ENCODE peak calls at places on chromosomes 3 and 15, in five cellular contexts. One of them, this sample, is unnamed.

GRCh38 chr3:126103121-126104027 is 19.4 kb upstream of the SLC41A3 start:
- DNase-seq in activated B cell treated with CpG ODN at 0.5 μM for 24 hours: no peak
- DNase-seq in endodermal cell: peak
- DNase-seq in WTC11: peak
- DNase-seq in astrocyte: no peak
- DNase-seq in this sample: no peak

GRCh38 chr15:65550681-65551098 is 20.4 kb downstream of the HACD3 start:
- DNase-seq in activated B cell treated with CpG ODN at 0.5 μM for 24 hours: no peak
- DNase-seq in endodermal cell: peak
- DNase-seq in WTC11: no peak
- DNase-seq in astrocyte: peak
- DNase-seq in this sample: no peak

GRCh38 chr3:53748512-53749271 is 97.5 kb downstream of the CHDH start:
- DNase-seq in activated B cell treated with CpG ODN at 0.5 μM for 24 hours: peak
- DNase-seq in endodermal cell: peak
- DNase-seq in WTC11: no peak
- DNase-seq in astrocyte: no peak
- DNase-seq in this sample: no peak

GRCh38 chr3:7766530-7766929 is 735.1 kb upstream of the LMCD1 start:
- DNase-seq in activated B cell treated with CpG ODN at 0.5 μM for 24 hours: no peak
- DNase-seq in endodermal cell: no peak
- DNase-seq in WTC11: no peak
- DNase-seq in astrocyte: no peak
- DNase-seq in this sample: no peak

GRCh38 chr15:78082106-78082742 is 4.7 kb upstream of the TBC1D2B start:
- DNase-seq in activated B cell treated with CpG ODN at 0.5 μM for 24 hours: no peak
- DNase-seq in endodermal cell: no peak
- DNase-seq in WTC11: no peak
- DNase-seq in astrocyte: no peak
- DNase-seq in this sample: no peak

GRCh38 chr3:25781758-25782594 is 1.3 kb downstream of the NGLY1 start:
- DNase-seq in activated B cell treated with CpG ODN at 0.5 μM for 24 hours: no peak
- DNase-seq in endodermal cell: no peak
- DNase-seq in WTC11: no peak
- DNase-seq in astrocyte: no peak
- DNase-seq in this sample: no peak

GRCh38 chr15:29470794-29471193 is 201.2 kb upstream of the NSMCE3 start:
- DNase-seq in activated B cell treated with CpG ODN at 0.5 μM for 24 hours: no peak
- DNase-seq in endodermal cell: no peak
- DNase-seq in WTC11: no peak
- DNase-seq in astrocyte: no peak
- DNase-seq in this sample: no peak

GRCh38 chr3:5349343-5349742 is 161.8 kb downstream of the EDEM1 start:
- DNase-seq in activated B cell treated with CpG ODN at 0.5 μM for 24 hours: no peak
- DNase-seq in endodermal cell: no peak
- DNase-seq in WTC11: no peak
- DNase-seq in astrocyte: no peak
- DNase-seq in this sample: no peak

GRCh38 chr3:89571298-89571697 is 463.9 kb downstream of the EPHA3 start:
- DNase-seq in activated B cell treated with CpG ODN at 0.5 μM for 24 hours: no peak
- DNase-seq in endodermal cell: no peak
- DNase-seq in WTC11: no peak
- DNase-seq in astrocyte: no peak
- DNase-seq in this sample: no peak

GRCh38 chr15:41568350-41569017 is 9.5 kb downstream of the TYRO3 start:
- DNase-seq in activated B cell treated with CpG ODN at 0.5 μM for 24 hours: no peak
- DNase-seq in endodermal cell: peak
- DNase-seq in WTC11: peak
- DNase-seq in astrocyte: no peak
- DNase-seq in this sample: no peak

GRCh38 chr3:64935995-64936394 is 248.2 kb upstream of the ADAMTS9 start:
- DNase-seq in activated B cell treated with CpG ODN at 0.5 μM for 24 hours: no peak
- DNase-seq in endodermal cell: no peak
- DNase-seq in WTC11: no peak
- DNase-seq in astrocyte: peak
- DNase-seq in this sample: no peak

GRCh38 chr3:10164546-10165393 is at the start of gene IRAK2:
- DNase-seq in activated B cell treated with CpG ODN at 0.5 μM for 24 hours: peak
- DNase-seq in endodermal cell: peak
- DNase-seq in WTC11: peak
- DNase-seq in astrocyte: peak
- DNase-seq in this sample: peak

GRCh38 chr15:46088486-46089437 is 453.9 kb downstream of the SQOR start:
- DNase-seq in activated B cell treated with CpG ODN at 0.5 μM for 24 hours: no peak
- DNase-seq in endodermal cell: no peak
- DNase-seq in WTC11: no peak
- DNase-seq in astrocyte: peak
- DNase-seq in this sample: no peak

GRCh38 chr3:35201221-35201620 is 438.1 kb upstream of the ARPP21 start:
- DNase-seq in activated B cell treated with CpG ODN at 0.5 μM for 24 hours: no peak
- DNase-seq in endodermal cell: no peak
- DNase-seq in WTC11: no peak
- DNase-seq in astrocyte: no peak
- DNase-seq in this sample: no peak

GRCh38 chr3:98726084-98726483 is 37.1 kb upstream of the ST3GAL6 start:
- DNase-seq in activated B cell treated with CpG ODN at 0.5 μM for 24 hours: no peak
- DNase-seq in endodermal cell: no peak
- DNase-seq in WTC11: no peak
- DNase-seq in astrocyte: peak
- DNase-seq in this sample: no peak

GRCh38 chr3:53523346-53523745 is 28.9 kb downstream of the CACNA1D start:
- DNase-seq in activated B cell treated with CpG ODN at 0.5 μM for 24 hours: no peak
- DNase-seq in endodermal cell: no peak
- DNase-seq in WTC11: no peak
- DNase-seq in astrocyte: no peak
- DNase-seq in this sample: no peak

GRCh38 chr15:67827561-67828378 is 2.5 kb downstream of the SKOR1 start:
- DNase-seq in activated B cell treated with CpG ODN at 0.5 μM for 24 hours: no peak
- DNase-seq in endodermal cell: peak
- DNase-seq in WTC11: peak
- DNase-seq in astrocyte: no peak
- DNase-seq in this sample: no peak

GRCh38 chr3:106573605-106574004 is 704.8 kb upstream of the CBLB start:
- DNase-seq in activated B cell treated with CpG ODN at 0.5 μM for 24 hours: no peak
- DNase-seq in endodermal cell: no peak
- DNase-seq in WTC11: no peak
- DNase-seq in astrocyte: no peak
- DNase-seq in this sample: no peak

GRCh38 chr15:90300988-90301715 is 35.7 kb downstream of the NGRN start:
- DNase-seq in activated B cell treated with CpG ODN at 0.5 μM for 24 hours: peak
- DNase-seq in endodermal cell: peak
- DNase-seq in WTC11: peak
- DNase-seq in astrocyte: no peak
- DNase-seq in this sample: peak

GRCh38 chr3:5019411-5020261 is 40.4 kb downstream of the BHLHE40 start:
- DNase-seq in activated B cell treated with CpG ODN at 0.5 μM for 24 hours: no peak
- DNase-seq in endodermal cell: peak
- DNase-seq in WTC11: no peak
- DNase-seq in astrocyte: no peak
- DNase-seq in this sample: peak

GRCh38 chr15:25456196-25456595 is 17.4 kb upstream of the UBE3A start:
- DNase-seq in activated B cell treated with CpG ODN at 0.5 μM for 24 hours: no peak
- DNase-seq in endodermal cell: no peak
- DNase-seq in WTC11: no peak
- DNase-seq in astrocyte: no peak
- DNase-seq in this sample: no peak

GRCh38 chr3:15989419-15989818 is 185.1 kb upstream of the GALNT15 start:
- DNase-seq in activated B cell treated with CpG ODN at 0.5 μM for 24 hours: no peak
- DNase-seq in endodermal cell: no peak
- DNase-seq in WTC11: no peak
- DNase-seq in astrocyte: no peak
- DNase-seq in this sample: no peak

GRCh38 chr15:99059010-99059981 is 45.6 kb upstream of the SYNM start:
- DNase-seq in activated B cell treated with CpG ODN at 0.5 μM for 24 hours: peak
- DNase-seq in endodermal cell: peak
- DNase-seq in WTC11: peak
- DNase-seq in astrocyte: peak
- DNase-seq in this sample: peak

GRCh38 chr3:188826574-188826973 is 345.2 kb upstream of the TPRG1 start:
- DNase-seq in activated B cell treated with CpG ODN at 0.5 μM for 24 hours: no peak
- DNase-seq in endodermal cell: no peak
- DNase-seq in WTC11: no peak
- DNase-seq in astrocyte: no peak
- DNase-seq in this sample: no peak

GRCh38 chr3:140942221-140943104 is 827 bp downstream of the SLC25A36 start:
- DNase-seq in activated B cell treated with CpG ODN at 0.5 μM for 24 hours: peak
- DNase-seq in endodermal cell: peak
- DNase-seq in WTC11: peak
- DNase-seq in astrocyte: peak
- DNase-seq in this sample: peak
- TF ChIP-seq CTCF in activated B cell treated with CpG ODN at 0.5 μM for 24 hours: no peak
- TF ChIP-seq CTCF in endodermal cell: no peak
- TF ChIP-seq CTCF in WTC11: no peak
- TF ChIP-seq CTCF in astrocyte: no peak
- TF ChIP-seq CTCF in this sample: no peak

GRCh38 chr3:154745925-154746324 is 315.9 kb upstream of the GPR149 start:
- DNase-seq in activated B cell treated with CpG ODN at 0.5 μM for 24 hours: no peak
- DNase-seq in endodermal cell: no peak
- DNase-seq in WTC11: no peak
- DNase-seq in astrocyte: no peak
- DNase-seq in this sample: no peak
- TF ChIP-seq CTCF in activated B cell treated with CpG ODN at 0.5 μM for 24 hours: no peak
- TF ChIP-seq CTCF in endodermal cell: no peak
- TF ChIP-seq CTCF in WTC11: no peak
- TF ChIP-seq CTCF in astrocyte: no peak
- TF ChIP-seq CTCF in this sample: no peak

GRCh38 chr3:99753268-99753975 is 64.2 kb upstream of the CMSS1 start:
- DNase-seq in activated B cell treated with CpG ODN at 0.5 μM for 24 hours: no peak
- DNase-seq in endodermal cell: peak
- DNase-seq in WTC11: peak
- DNase-seq in astrocyte: peak
- DNase-seq in this sample: no peak

GRCh38 chr3:99751649-99752048 is 66.0 kb upstream of the CMSS1 start:
- DNase-seq in activated B cell treated with CpG ODN at 0.5 μM for 24 hours: no peak
- DNase-seq in endodermal cell: no peak
- DNase-seq in WTC11: no peak
- DNase-seq in astrocyte: peak
- DNase-seq in this sample: no peak

DNA sequence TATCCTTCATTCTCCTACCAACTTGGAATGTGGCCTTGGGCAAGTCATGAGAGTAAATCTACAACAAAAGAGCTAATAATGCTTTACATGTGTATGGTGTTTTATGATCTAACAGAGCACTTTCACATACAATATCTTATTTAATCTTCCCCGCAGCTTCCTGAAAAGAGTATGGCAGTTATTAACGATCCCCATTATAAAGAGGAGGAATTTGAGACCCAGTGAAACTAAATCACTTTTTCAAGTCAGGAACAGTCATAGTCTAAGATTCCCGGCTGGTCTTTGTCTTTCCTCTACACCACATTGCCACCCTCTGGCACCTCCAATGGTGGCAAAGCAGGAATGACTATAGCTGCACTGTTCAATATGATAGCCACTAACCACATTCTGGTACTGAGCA is 69.7 kb upstream of the CMSS1 start:
- DNase-seq in activated B cell treated with CpG ODN at 0.5 μM for 24 hours: no peak
- DNase-seq in endodermal cell: no peak
- DNase-seq in WTC11: no peak
- DNase-seq in astrocyte: peak
- DNase-seq in this sample: no peak
- TF ChIP-seq CTCF in activated B cell treated with CpG ODN at 0.5 μM for 24 hours: no peak
- TF ChIP-seq CTCF in endodermal cell: peak
- TF ChIP-seq CTCF in WTC11: no peak
- TF ChIP-seq CTCF in astrocyte: peak
- TF ChIP-seq CTCF in this sample: no peak

DNA sequence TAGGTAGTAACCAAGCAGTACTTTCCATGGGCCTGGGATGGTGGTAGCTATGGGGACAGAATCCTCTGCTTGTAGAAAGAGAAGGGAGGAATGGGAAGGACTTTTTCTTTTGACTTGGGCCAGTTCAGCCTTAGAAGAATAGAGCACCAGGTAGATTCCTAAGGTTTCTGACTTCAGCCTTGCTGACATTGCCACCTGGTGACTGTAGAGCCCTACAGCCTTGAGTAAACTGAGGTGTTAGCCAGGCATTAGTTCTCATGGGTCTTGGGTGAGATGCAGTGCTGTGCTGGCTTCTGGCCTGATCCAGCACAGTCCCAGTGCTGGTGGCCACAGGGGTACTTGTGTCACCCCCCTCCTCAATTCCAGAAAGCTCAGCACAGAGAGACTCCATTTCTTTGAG is 171.1 kb downstream of the ZBBX start:
- DNase-seq in activated B cell treated with CpG ODN at 0.5 μM for 24 hours: no peak
- DNase-seq in endodermal cell: peak
- DNase-seq in WTC11: no peak
- DNase-seq in astrocyte: no peak
- DNase-seq in this sample: no peak
- TF ChIP-seq CTCF in activated B cell treated with CpG ODN at 0.5 μM for 24 hours: no peak
- TF ChIP-seq CTCF in endodermal cell: peak
- TF ChIP-seq CTCF in WTC11: no peak
- TF ChIP-seq CTCF in astrocyte: no peak
- TF ChIP-seq CTCF in this sample: no peak

GRCh38 chr15:73305331-73306211 is 63.2 kb downstream of the HCN4 start:
- DNase-seq in activated B cell treated with CpG ODN at 0.5 μM for 24 hours: no peak
- DNase-seq in endodermal cell: peak
- DNase-seq in WTC11: peak
- DNase-seq in astrocyte: peak
- DNase-seq in this sample: no peak
- TF ChIP-seq CTCF in activated B cell treated with CpG ODN at 0.5 μM for 24 hours: no peak
- TF ChIP-seq CTCF in endodermal cell: peak
- TF ChIP-seq CTCF in WTC11: peak
- TF ChIP-seq CTCF in astrocyte: peak
- TF ChIP-seq CTCF in this sample: no peak

DNA sequence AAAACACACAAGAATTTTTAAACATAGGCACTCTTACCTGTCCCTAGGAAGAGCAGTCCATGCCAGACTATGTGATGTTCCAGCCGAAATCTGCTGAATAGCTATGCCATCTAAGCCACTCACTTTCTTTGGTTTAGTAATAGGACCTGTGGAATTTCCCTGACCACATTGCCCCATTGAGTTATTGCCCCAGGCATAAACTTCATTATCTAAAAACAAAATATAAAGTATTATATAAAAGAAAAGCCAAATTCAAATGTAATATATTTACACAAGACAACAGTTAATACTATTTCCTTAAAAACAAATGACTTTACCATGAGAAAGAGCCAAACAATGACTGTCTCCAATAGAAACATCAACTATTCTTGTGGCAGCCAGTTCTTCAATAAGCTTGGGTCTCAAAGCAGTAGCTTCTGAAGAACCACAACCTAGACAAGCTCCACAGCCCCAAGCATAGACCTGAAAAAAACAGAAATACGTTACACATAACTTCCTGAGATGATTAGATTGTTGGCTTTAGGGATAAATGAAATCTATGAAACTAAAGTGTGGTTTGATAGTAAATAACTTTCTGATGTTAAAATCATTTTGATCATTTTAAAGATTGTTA is 84.3 kb downstream of the HERC1 start:
- DNase-seq in activated B cell treated with CpG ODN at 0.5 μM for 24 hours: no peak
- DNase-seq in endodermal cell: no peak
- DNase-seq in WTC11: no peak
- DNase-seq in astrocyte: no peak
- DNase-seq in this sample: no peak
- TF ChIP-seq CTCF in activated B cell treated with CpG ODN at 0.5 μM for 24 hours: no peak
- TF ChIP-seq CTCF in endodermal cell: no peak
- TF ChIP-seq CTCF in WTC11: no peak
- TF ChIP-seq CTCF in astrocyte: no peak
- TF ChIP-seq CTCF in this sample: no peak

GRCh38 chr3:119463171-119464169 is at the start of gene TMEM39A:
- DNase-seq in activated B cell treated with CpG ODN at 0.5 μM for 24 hours: peak
- DNase-seq in endodermal cell: peak
- DNase-seq in WTC11: peak
- DNase-seq in astrocyte: peak
- DNase-seq in this sample: peak
- TF ChIP-seq CTCF in activated B cell treated with CpG ODN at 0.5 μM for 24 hours: no peak
- TF ChIP-seq CTCF in endodermal cell: peak
- TF ChIP-seq CTCF in WTC11: no peak
- TF ChIP-seq CTCF in astrocyte: no peak
- TF ChIP-seq CTCF in this sample: no peak